ENCODE peak calls at places on chromosomes 1 and 21, in four cellular contexts. L is mesenchymal stem cell, C is H9, V is GM23248. K is an unnamed sample.

GRCh38 chr1:6218380-6218779 is 12.5 kb downstream of the RNF207 start:
- DNase-seq in C (no peak), V (no peak), L (no peak), K (no peak)

GRCh38 chr1:67945733-67946374 is 104.6 kb downstream of the DIRAS3 start:
- DNase-seq in L (peak), V (no peak), C (no peak), K (no peak)

GRCh38 chr1:92907949-92908684 is 53.1 kb downstream of the DIPK1A start:
- DNase-seq in L (peak), V (peak), C (no peak), K (no peak)

GRCh38 chr1:87061742-87062156 is 147.3 kb downstream of the HS2ST1 start:
- DNase-seq in C (no peak), V (peak), L (peak), K (peak)

GRCh38 chr1:118905671-118906070 is 82.5 kb downstream of the TBX15 start:
- DNase-seq in V (no peak), C (no peak), L (no peak), K (no peak)

GRCh38 chr1:150925080-150925479 is 1.1 kb upstream of the SETDB1 start:
- DNase-seq in C (peak), L (no peak), V (no peak), K (peak)

GRCh38 chr1:77824083-77824482 is 44.6 kb downstream of the MIGA1 start:
- DNase-seq in L (peak), C (no peak), V (peak), K (peak)

GRCh38 chr1:204188959-204189639 is 7.2 kb downstream of the KISS1 start:
- DNase-seq in V (no peak), C (no peak), L (no peak), K (no peak)

GRCh38 chr1:1614204-1614953 is 921 bp upstream of the MIB2 start:
- DNase-seq in C (peak), L (peak), V (peak), K (no peak)

GRCh38 chr1:85473390-85473789 is 8.4 kb upstream of the DDAH1 start:
- DNase-seq in C (no peak), V (peak), L (no peak), K (no peak)

GRCh38 chr1:86156571-86157455 is at the start of gene COL24A1:
- DNase-seq in L (peak), V (peak), C (peak), K (peak)

GRCh38 chr1:1183833-1184775 is 10.4 kb downstream of the TTLL10 start:
- DNase-seq in L (no peak), C (peak), V (no peak), K (no peak)

GRCh38 chr1:173332026-173332425 is 124.9 kb upstream of the TNFSF4 start:
- DNase-seq in L (peak), V (peak), C (no peak), K (peak)

GRCh38 chr1:173333581-173333980 is 126.5 kb upstream of the TNFSF4 start:
- DNase-seq in V (peak), C (no peak), L (peak), K (no peak)

GRCh38 chr1:173328961-173329360 is 121.8 kb upstream of the TNFSF4 start:
- DNase-seq in L (no peak), C (no peak), V (no peak), K (no peak)

GRCh38 chr1:173330149-173330951 is 123.2 kb upstream of the TNFSF4 start:
- DNase-seq in C (no peak), V (peak), L (peak), K (peak)

GRCh38 chr1:173329747-173330146 is 122.6 kb upstream of the TNFSF4 start:
- DNase-seq in V (peak), C (no peak), L (peak), K (no peak)
- H2AFZ ChIP-seq in V (no peak), C (no peak), L (no peak), K (no peak)

GRCh38 chr1:206808615-206809014 is 36.3 kb upstream of the IL10 start:
- DNase-seq in V (peak), C (peak), L (peak), K (no peak)
- H2AFZ ChIP-seq in V (no peak), C (no peak), L (no peak), K (no peak)

GRCh38 chr1:228059536-228060457 is 22.7 kb upstream of the ARF1 start:
- DNase-seq in V (peak), C (peak), L (no peak), K (peak)
- H2AFZ ChIP-seq in V (no peak), C (peak), L (no peak), K (peak)

GRCh38 chr21:35905973-35906357 is 154.4 kb downstream of the SETD4 start:
- DNase-seq in C (no peak), V (peak), L (no peak), K (no peak)

GRCh38 chr21:35909456-35910178 is 150.7 kb downstream of the SETD4 start:
- DNase-seq in C (no peak), L (no peak), V (peak), K (no peak)

GRCh38 chr21:35906587-35906986 is 153.7 kb downstream of the SETD4 start:
- DNase-seq in V (no peak), L (no peak), C (no peak), K (no peak)

GRCh38 chr21:35908311-35909078 is 151.8 kb downstream of the SETD4 start:
- DNase-seq in L (no peak), C (no peak), V (no peak), K (no peak)

DNA sequence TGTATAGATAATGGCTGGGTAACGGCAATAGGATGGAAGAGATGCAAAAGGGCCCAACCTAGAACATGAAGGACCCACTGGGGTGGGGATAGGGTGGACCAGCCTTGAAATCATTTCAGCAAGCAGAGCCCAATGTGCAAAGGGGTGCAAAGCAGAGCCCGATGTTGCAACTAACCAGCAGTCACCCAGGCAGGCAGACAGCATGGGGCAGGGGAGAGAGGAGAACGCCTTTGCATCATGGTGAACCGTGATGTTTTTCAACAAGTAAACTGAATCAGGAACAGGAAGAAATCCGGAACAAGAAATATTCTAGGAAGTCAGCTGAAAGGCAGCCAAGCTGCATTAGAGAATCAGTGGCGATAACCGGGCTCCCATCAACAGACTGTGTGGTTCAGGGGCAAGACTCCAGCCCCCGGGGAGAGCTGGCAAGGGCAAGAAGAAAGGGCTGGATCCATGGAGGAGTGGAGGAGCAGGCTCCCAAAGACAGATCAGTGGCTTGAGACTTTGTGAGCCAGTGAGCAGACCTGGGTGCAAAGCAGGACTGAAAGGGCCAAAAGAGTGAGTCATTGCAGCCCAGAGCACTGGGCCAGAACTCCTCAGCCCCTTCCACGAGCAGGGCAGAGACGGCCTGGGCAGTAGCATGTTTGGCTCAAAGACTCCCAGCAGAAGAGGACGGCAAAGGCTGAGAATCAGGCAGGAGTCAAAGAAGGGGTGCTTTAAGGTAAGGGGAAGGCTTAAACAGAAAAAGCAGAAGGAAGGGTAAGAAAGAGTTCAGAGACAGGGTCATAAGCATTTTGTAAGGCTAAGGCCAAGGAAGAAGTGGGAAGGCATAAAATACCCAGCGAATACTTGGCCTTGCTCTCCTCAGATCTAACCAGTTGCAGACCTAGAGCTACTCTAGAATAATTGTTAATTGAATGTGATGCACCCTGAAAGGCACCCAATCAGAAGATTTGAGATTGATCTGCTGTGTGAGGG is 155.0 kb downstream of the SETD4 start:
- DNase-seq in L (no peak), V (peak), C (no peak), K (peak)
- H2AFZ ChIP-seq in L (no peak), V (peak), C (no peak), K (peak)

GRCh38 chr1:246698466-246699094 is 25.6 kb upstream of the SCCPDH start:
- DNase-seq in L (no peak), C (no peak), V (no peak), K (no peak)
- H2AFZ ChIP-seq in L (no peak), C (peak), V (peak), K (peak)

DNA sequence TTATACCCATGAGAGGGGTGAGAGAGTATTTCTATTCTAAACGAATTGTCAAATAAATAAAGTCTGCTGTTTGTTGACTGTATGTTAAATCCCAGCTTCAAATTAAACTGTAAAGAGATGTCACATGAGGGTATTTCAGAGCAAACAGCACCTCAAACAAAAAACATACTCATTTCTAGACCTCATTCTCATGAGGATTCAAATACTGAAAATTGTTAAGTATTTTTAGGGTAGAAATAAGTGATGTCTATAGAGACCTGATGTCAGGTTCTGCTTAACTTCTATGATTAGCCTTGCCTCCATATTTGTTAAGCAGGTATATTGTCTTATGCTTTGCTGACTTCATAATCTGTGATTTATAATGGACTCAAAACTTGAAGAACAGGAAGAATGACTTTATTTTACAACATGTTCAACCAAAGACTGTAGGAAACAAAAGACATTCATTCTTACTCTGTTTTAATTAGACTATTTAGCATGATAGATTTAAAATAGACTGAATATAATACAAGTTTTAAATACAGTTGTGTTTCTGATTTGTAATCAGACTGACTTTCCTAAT is 63.0 kb downstream of the CDC14A start:
- DNase-seq in V (no peak), C (no peak), L (no peak), K (peak)
- H2AFZ ChIP-seq in V (no peak), C (no peak), L (no peak), K (no peak)

GRCh38 chr1:55039342-55040082 is at the start of gene PCSK9:
- DNase-seq in C (peak), V (peak), L (peak), K (no peak)

GRCh38 chr1:55043011-55043410 is 3.7 kb downstream of the PCSK9 start:
- DNase-seq in L (no peak), V (no peak), C (no peak), K (no peak)

GRCh38 chr1:55040083-55040952 is 970 bp downstream of the PCSK9 start:
- DNase-seq in C (no peak), V (no peak), L (no peak), K (no peak)

GRCh38 chr1:55041613-55042012 is 2.3 kb downstream of the PCSK9 start:
- DNase-seq in V (no peak), C (no peak), L (no peak), K (no peak)

DNA sequence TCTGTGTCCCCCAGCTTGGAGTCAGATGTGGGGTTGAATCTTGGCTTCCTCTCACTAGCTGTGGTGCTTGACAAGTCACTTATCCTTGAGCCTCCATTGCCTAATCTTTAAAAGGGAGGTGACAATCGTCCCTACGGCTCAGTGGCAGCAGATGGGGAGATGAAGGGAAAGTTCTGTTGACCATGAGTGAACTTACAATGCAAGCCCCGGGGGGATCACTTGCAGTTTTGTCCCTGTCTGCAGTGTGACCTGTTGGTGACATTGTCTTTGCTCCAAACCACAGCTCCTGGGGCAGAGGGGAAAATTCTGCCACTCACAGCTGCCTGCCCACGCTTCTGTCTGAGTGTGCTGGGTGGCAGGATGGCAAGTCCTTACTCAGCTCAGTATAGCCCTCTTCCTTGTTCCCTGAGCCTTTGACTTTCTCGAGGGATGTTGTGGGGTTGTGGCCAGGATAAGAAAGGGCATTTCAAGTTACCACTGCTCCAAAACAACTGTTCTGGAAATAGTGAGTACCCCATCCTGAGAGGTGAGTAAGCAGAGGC is 1.7 kb downstream of the PCSK9 start:
- DNase-seq in C (no peak), V (no peak), L (no peak), K (no peak)
- H2AFZ ChIP-seq in C (no peak), V (no peak), L (no peak), K (no peak)